ENCODE peak calls at places on chromosomes 6 and 20, in four cellular contexts. H is anterior cingulate cortex; J is left ventricle myocardium superior; E is naive thymus-derived CD8-positive, alpha-beta T cell. D is an unnamed sample.

GRCh38 chr20:50625986-50626677 is 65.2 kb downstream of the RIPOR3 start:
- DNase-seq in H (no peak), J (peak; percentile 79), E (no peak), D (no peak)

GRCh38 chr20:63968136-63968927 is 1.4 kb downstream of the ZNF512B start:
- DNase-seq in H (no peak), J (peak; percentile 30), E (no peak), D (no peak)

GRCh38 chr6:52305948-52306767 is 21.6 kb upstream of the MCM3 start:
- DNase-seq in H (no peak), J (no peak), E (no peak), D (no peak)

GRCh38 chr6:35552285-35552917 is 39.7 kb upstream of the TULP1 start:
- DNase-seq in H (no peak), J (no peak), E (peak; percentile 68), D (no peak)

GRCh38 chr6:122735618-122736017 is 43.9 kb upstream of the FABP7 start:
- DNase-seq in H (no peak), J (no peak), E (no peak), D (no peak)

GRCh38 chr20:39700527-39700926 is 738.4 kb downstream of the DHX35 start:
- DNase-seq in H (no peak), J (no peak), E (no peak), D (no peak)

GRCh38 chr6:28709478-28710349 is 184.0 kb downstream of the GPX5 start:
- DNase-seq in H (no peak), J (no peak), E (no peak), D (no peak)

GRCh38 chr20:37600486-37600885 is 72.8 kb upstream of the BLCAP start:
- DNase-seq in H (no peak), J (no peak), E (no peak), D (no peak)

GRCh38 chr6:13229205-13230085 is 98.9 kb downstream of the TBC1D7 start:
- DNase-seq in H (no peak), J (no peak), E (peak; percentile 30), D (no peak)

GRCh38 chr6:141056945-141057635 is 1075.6 kb upstream of the GJE1 start:
- DNase-seq in H (no peak), J (no peak), E (no peak), D (no peak)

GRCh38 chr6:42045538-42046460 is 4.5 kb upstream of the TAF8 start:
- DNase-seq in H (peak; percentile 85), J (peak; percentile 95), E (peak; percentile 92), D (peak; percentile 94)

GRCh38 chr20:46894971-46895905 is 595 bp downstream of the EYA2 start:
- DNase-seq in H (no peak), J (no peak), E (no peak), D (no peak)

GRCh38 chr6:92271101-92271500 is 1148.3 kb downstream of the EPHA7 start:
- DNase-seq in H (no peak), J (no peak), E (no peak), D (no peak)

GRCh38 chr20:45833030-45833882 is at the start of gene SNX21:
- DNase-seq in H (peak; percentile 61), J (peak; percentile 92), E (no peak), D (peak; percentile 94)

GRCh38 chr6:33840064-33840926 is 36.5 kb upstream of the MLN start:
- DNase-seq in H (no peak), J (no peak), E (no peak), D (no peak)